ENCODE peak calls at places on chromosome 13, in four cellular contexts. S, E, Z and H are unnamed samples.

GRCh38 chr13:102642475-102642874 is 45.7 kb downstream of the TPP2 start:
- DNase-seq in E (no peak), S (no peak), Z (no peak), H (peak; percentile 31)

GRCh38 chr13:97226013-97226412 is 3.9 kb downstream of the MBNL2 start:
- DNase-seq in E (no peak), S (no peak), Z (no peak), H (no peak)

GRCh38 chr13:21511841-21512240 is 52.7 kb upstream of the ZDHHC20 start:
- DNase-seq in S (no peak), E (no peak), Z (no peak), H (peak; percentile 89)

GRCh38 chr13:25708268-25708667 is 336.5 kb downstream of the ATP8A2 start:
- DNase-seq in E (no peak), S (no peak), Z (no peak), H (no peak)

GRCh38 chr13:43805071-43805468 is 18.3 kb upstream of the ENOX1 start:
- DNase-seq in E (peak; percentile 94), Z (no peak), S (no peak), H (peak; percentile 64)

GRCh38 chr13:107348931-107349330 is 781.0 kb upstream of the ARGLU1 start:
- DNase-seq in Z (no peak), E (no peak), S (no peak), H (peak; percentile 69)

GRCh38 chr13:33927315-33927714 is 109.4 kb downstream of the RFC3 start:
- DNase-seq in S (no peak), Z (no peak), E (peak; percentile 27), H (peak; percentile 71)

GRCh38 chr13:98974053-98974452 is 3.8 kb downstream of the DOCK9 start:
- DNase-seq in E (no peak), Z (no peak), S (no peak), H (no peak)

GRCh38 chr13:106318941-106319411 is 216.5 kb downstream of the EFNB2 start:
- DNase-seq in S (no peak), E (peak; percentile 91), Z (no peak), H (peak; percentile 98)

GRCh38 chr13:50098693-50099092 is 83.4 kb downstream of the KCNRG start:
- DNase-seq in E (no peak), Z (no peak), S (no peak), H (peak; percentile 9)

GRCh38 chr13:38662362-38662761 is 24.5 kb upstream of the FREM2 start:
- DNase-seq in Z (no peak), E (no peak), S (no peak), H (peak; percentile 84)

GRCh38 chr13:54433511-54434206 is 1405.0 kb downstream of the OLFM4 start:
- DNase-seq in Z (no peak), E (no peak), S (no peak), H (no peak)

GRCh38 chr13:101530293-101530692 is 77.8 kb downstream of the ITGBL1 start:
- DNase-seq in E (no peak), Z (no peak), S (no peak), H (no peak)

GRCh38 chr13:51612867-51613266 is 28.6 kb downstream of the WDFY2 start:
- DNase-seq in Z (no peak), E (no peak), S (no peak), H (no peak)

GRCh38 chr13:107712145-107712544 is 503.2 kb downstream of the LIG4 start:
- DNase-seq in Z (no peak), E (no peak), S (no peak), H (no peak)

GRCh38 chr13:107866666-107867623 is 348.4 kb downstream of the LIG4 start:
- DNase-seq in S (no peak), E (peak; percentile 94), Z (no peak), H (peak; percentile 60)

GRCh38 chr13:29434217-29434940 is 161.1 kb downstream of the SLC7A1 start:
- DNase-seq in Z (no peak), E (no peak), S (no peak), H (no peak)

GRCh38 chr13:30453727-30454126 is 12.0 kb downstream of the HMGB1 start:
- DNase-seq in E (no peak), Z (no peak), S (no peak), H (no peak)

GRCh38 chr13:107765724-107766436 is 449.5 kb downstream of the LIG4 start:
- DNase-seq in E (peak; percentile 42), S (no peak), Z (no peak), H (peak; percentile 68)

GRCh38 chr13:72458701-72459100 is 268.7 kb downstream of the MZT1 start:
- DNase-seq in Z (no peak), S (no peak), E (no peak), H (peak; percentile 36)

GRCh38 chr13:101115762-101116161 is 300.5 kb downstream of the NALCN start:
- DNase-seq in Z (no peak), E (no peak), S (no peak), H (peak; percentile 10)

GRCh38 chr13:97653741-97654140 is 219.8 kb downstream of the RAP2A start:
- DNase-seq in S (no peak), E (no peak), Z (no peak), H (no peak)

GRCh38 chr13:113555141-113555540 is 29.4 kb upstream of the TFDP1 start:
- DNase-seq in E (no peak), S (no peak), Z (no peak), H (no peak)

GRCh38 chr13:75402787-75403186 is 79.2 kb downstream of the TBC1D4 start:
- DNase-seq in S (no peak), E (no peak), Z (no peak), H (no peak)

GRCh38 chr13:60759499-60759898 is 362.5 kb downstream of the TDRD3 start:
- DNase-seq in Z (no peak), S (no peak), E (no peak), H (no peak)

GRCh38 chr13:74771964-74772363 is 637.8 kb upstream of the KLF12 start:
- DNase-seq in Z (no peak), S (no peak), E (peak; percentile 34), H (peak; percentile 85)

GRCh38 chr13:46885018-46885417 is 11.8 kb downstream of the HTR2A start:
- DNase-seq in S (no peak), E (no peak), Z (no peak), H (no peak)

GRCh38 chr13:44231786-44232516 is 141.7 kb upstream of the SERP2 start:
- DNase-seq in S (no peak), E (peak; percentile 93), Z (no peak), H (peak; percentile 95)

GRCh38 chr13:49097374-49097773 is 121.7 kb downstream of the FNDC3A start:
- DNase-seq in E (peak; percentile 55), Z (no peak), S (no peak), H (peak; percentile 54)

GRCh38 chr13:73215807-73216206 is 157.0 kb downstream of the KLF5 start:
- DNase-seq in S (no peak), Z (no peak), E (peak; percentile 59), H (peak; percentile 91)

GRCh38 chr13:95154441-95154886 is 146.8 kb downstream of the ABCC4 start:
- DNase-seq in Z (no peak), E (no peak), S (no peak), H (peak; percentile 25)

GRCh38 chr13:35979378-35979911 is 151.7 kb downstream of the DCLK1 start:
- DNase-seq in E (peak; percentile 94), Z (no peak), S (no peak), H (peak; percentile 98)

GRCh38 chr13:79837741-79838450 is 356.9 kb downstream of the NDFIP2 start:
- DNase-seq in Z (no peak), S (no peak), E (peak; percentile 63), H (no peak)

GRCh38 chr13:73708393-73708985 is 425.7 kb downstream of the KLF12 start:
- DNase-seq in S (peak; percentile 42), Z (peak; percentile 9), E (no peak), H (peak; percentile 80)

GRCh38 chr13:113776231-113777125 is 17.5 kb downstream of the TMEM255B start:
- DNase-seq in Z (no peak), E (peak; percentile 64), S (no peak), H (no peak)